ENCODE peak calls at places on chromosomes 1 and 21, in six cellular contexts. C, B, I, J, P and M are unnamed samples.
A peak's percentile ranks its signal among the peaks of the same experiment; 100 is the strongest.

GRCh38 chr1:62997849-62998248 is 213.9 kb downstream of the ATG4C start:
- DNase-seq in I (no peak), J (no peak), P (no peak), B (no peak), C (no peak), M (no peak)

GRCh38 chr1:100404816-100405215 is 52.5 kb downstream of the CDC14A start:
- DNase-seq in C (peak; percentile 2), I (no peak), P (no peak), B (no peak), J (no peak), M (no peak)

GRCh38 chr1:84755216-84755615 is 65.0 kb upstream of the SSX2IP start:
- DNase-seq in P (no peak), C (no peak), I (no peak), J (no peak), B (no peak), M (no peak)

GRCh38 chr1:183185941-183186490 is at the start of gene LAMC2:
- DNase-seq in P (no peak), I (no peak), B (no peak), C (no peak), J (peak; percentile 95), M (peak; percentile 22)

GRCh38 chr1:2091611-2092604 is 41.7 kb downstream of the PRKCZ start:
- DNase-seq in J (peak; percentile 65), B (peak; percentile 14), I (peak; percentile 38), P (peak; percentile 40), C (no peak), M (peak; percentile 80)

GRCh38 chr1:175023043-175023921 is at the start of gene MRPS14:
- DNase-seq in J (peak; percentile 99), B (peak; percentile 97), I (peak; percentile 99), C (peak; percentile 98), P (peak; percentile 99), M (peak; percentile 97)

GRCh38 chr1:90730247-90731022 is 13.3 kb upstream of the BARHL2 start:
- DNase-seq in C (no peak), J (no peak), I (no peak), B (no peak), P (peak; percentile 68), M (no peak)

GRCh38 chr1:59705849-59706599 is 108.7 kb upstream of the HOOK1 start:
- DNase-seq in I (no peak), P (no peak), B (no peak), J (no peak), C (peak; percentile 73), M (no peak)

GRCh38 chr1:93344484-93344883 is 1.2 kb upstream of the DR1 start:
- DNase-seq in C (no peak), B (no peak), I (no peak), J (no peak), P (no peak), M (no peak)

GRCh38 chr1:25103180-25103790 is 129.0 kb downstream of the SYF2 start:
- DNase-seq in I (no peak), P (no peak), J (no peak), B (no peak), C (no peak), M (no peak)

GRCh38 chr1:201344206-201345080 is 33.0 kb downstream of the TNNT2 start:
- DNase-seq in B (no peak), J (no peak), C (no peak), I (no peak), P (no peak), M (peak; percentile 5)

GRCh38 chr1:27601771-27602509 is 2.0 kb downstream of the AHDC1 start:
- DNase-seq in J (no peak), I (no peak), B (no peak), C (no peak), P (no peak), M (peak; percentile 54)

GRCh38 chr1:45864124-45864721 is 60.8 kb downstream of the MAST2 start:
- DNase-seq in J (no peak), B (no peak), P (peak; percentile 18), I (no peak), C (no peak), M (no peak)

GRCh38 chr1:91727763-91728162 is 158.2 kb downstream of the TGFBR3 start:
- DNase-seq in C (no peak), B (no peak), I (no peak), P (no peak), J (no peak), M (no peak)

GRCh38 chr1:45275054-45275453 is 51.6 kb upstream of the HPDL start:
- DNase-seq in J (peak; percentile 34), C (no peak), I (no peak), P (no peak), B (no peak), M (no peak)

GRCh38 chr1:77282187-77282865 is 507 bp downstream of the AK5 start:
- DNase-seq in I (no peak), C (no peak), B (no peak), J (peak; percentile 57), P (peak; percentile 36), M (peak; percentile 15)

GRCh38 chr1:114986286-114986685 is 43.3 kb upstream of the TSHB start:
- DNase-seq in P (no peak), J (no peak), B (no peak), C (no peak), I (no peak), M (no peak)

GRCh38 chr1:181100924-181101323 is 12.4 kb downstream of the IER5 start:
- DNase-seq in I (no peak), B (no peak), P (no peak), C (no peak), J (peak; percentile 74), M (no peak)

GRCh38 chr1:43706598-43707190 is 642 bp upstream of the ST3GAL3 start:
- DNase-seq in P (peak; percentile 21), B (no peak), I (no peak), C (no peak), J (peak; percentile 81), M (peak; percentile 23)

GRCh38 chr1:91843843-91844242 is 42.1 kb downstream of the TGFBR3 start:
- DNase-seq in P (no peak), C (no peak), I (no peak), B (no peak), J (no peak), M (no peak)

GRCh38 chr1:119008483-119009299 is 20.5 kb upstream of the TBX15 start:
- DNase-seq in J (peak; percentile 84), P (peak; percentile 51), I (peak; percentile 60), B (no peak), C (peak; percentile 11), M (no peak)

GRCh38 chr1:6016191-6016865 is 24.1 kb upstream of the NPHP4 start:
- DNase-seq in J (no peak), B (no peak), C (no peak), P (no peak), I (no peak), M (no peak)

GRCh38 chr1:167995038-167995437 is 58.2 kb upstream of the MPC2 start:
- DNase-seq in I (no peak), B (no peak), P (no peak), J (no peak), C (no peak), M (no peak)
- H3K4me3 ChIP-seq in I (no peak overlapping the region), B (no peak overlapping the region), P (no peak overlapping the region), J (no peak overlapping the region), C (no peak overlapping the region), M (no peak overlapping the region)

DNA sequence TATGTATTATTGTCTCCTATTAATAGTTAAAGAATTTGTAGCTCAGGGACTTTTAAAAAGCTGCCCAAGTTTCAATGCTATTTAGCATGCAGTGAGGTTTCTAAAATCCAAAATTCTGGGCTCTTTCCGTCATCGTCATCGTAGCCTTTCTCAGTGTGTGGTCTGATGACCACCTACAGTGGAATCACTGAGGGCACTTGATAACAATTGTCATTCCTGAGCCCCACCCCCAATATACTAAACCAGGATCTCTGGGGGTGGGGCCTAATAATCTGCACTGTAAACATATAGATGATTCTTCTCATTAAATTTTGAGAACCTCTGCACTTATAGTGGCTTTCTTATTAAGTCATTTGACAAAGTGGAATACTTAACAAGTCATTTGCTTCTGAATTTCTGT is 674.8 kb downstream of the PLPP3 start:
- DNase-seq in B (no peak), J (peak; percentile 7), I (no peak), P (no peak), C (no peak), M (no peak)
- H3K4me3 ChIP-seq in B (no peak overlapping the region), J (no peak overlapping the region), I (no peak overlapping the region), P (no peak overlapping the region), C (no peak overlapping the region), M (no peak overlapping the region)

GRCh38 chr21:26965091-26965566 is 1.8 kb downstream of the ADAMTS5 start:
- DNase-seq in P (no peak), C (no peak), B (no peak), I (no peak), J (no peak), M (no peak)
- H3K4me3 ChIP-seq in P (no peak overlapping the region), C (peak overlapping the region; percentile 73), B (no peak overlapping the region), I (peak overlapping the region; percentile 54), J (no peak overlapping the region), M (peak overlapping the region; percentile 52)

DNA sequence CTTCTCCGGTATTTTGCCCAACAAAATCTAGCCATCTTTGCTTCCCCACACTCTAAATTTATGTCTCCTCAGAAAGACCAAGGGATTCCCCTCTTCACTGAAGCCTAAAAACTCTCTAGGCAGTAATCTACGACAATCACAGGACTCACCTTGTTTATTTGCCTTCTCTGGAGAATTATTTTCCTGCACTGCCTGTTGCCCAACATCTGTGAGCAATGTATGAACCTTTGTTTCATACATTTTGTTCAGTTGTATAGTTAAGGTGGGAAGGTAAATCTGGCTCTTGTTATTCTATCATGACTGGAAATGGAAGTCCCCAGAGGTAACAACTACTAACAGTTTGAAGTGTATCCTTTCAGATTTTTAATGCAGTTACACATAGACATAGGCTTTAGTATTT is 2.2 kb downstream of the COPA start:
- DNase-seq in I (no peak), B (no peak), J (no peak), C (no peak), P (no peak), M (no peak)
- H3K4me3 ChIP-seq in I (no peak overlapping the region), B (no peak overlapping the region), J (no peak overlapping the region), C (peak overlapping the region; percentile 77), P (no peak overlapping the region), M (no peak overlapping the region)

DNA sequence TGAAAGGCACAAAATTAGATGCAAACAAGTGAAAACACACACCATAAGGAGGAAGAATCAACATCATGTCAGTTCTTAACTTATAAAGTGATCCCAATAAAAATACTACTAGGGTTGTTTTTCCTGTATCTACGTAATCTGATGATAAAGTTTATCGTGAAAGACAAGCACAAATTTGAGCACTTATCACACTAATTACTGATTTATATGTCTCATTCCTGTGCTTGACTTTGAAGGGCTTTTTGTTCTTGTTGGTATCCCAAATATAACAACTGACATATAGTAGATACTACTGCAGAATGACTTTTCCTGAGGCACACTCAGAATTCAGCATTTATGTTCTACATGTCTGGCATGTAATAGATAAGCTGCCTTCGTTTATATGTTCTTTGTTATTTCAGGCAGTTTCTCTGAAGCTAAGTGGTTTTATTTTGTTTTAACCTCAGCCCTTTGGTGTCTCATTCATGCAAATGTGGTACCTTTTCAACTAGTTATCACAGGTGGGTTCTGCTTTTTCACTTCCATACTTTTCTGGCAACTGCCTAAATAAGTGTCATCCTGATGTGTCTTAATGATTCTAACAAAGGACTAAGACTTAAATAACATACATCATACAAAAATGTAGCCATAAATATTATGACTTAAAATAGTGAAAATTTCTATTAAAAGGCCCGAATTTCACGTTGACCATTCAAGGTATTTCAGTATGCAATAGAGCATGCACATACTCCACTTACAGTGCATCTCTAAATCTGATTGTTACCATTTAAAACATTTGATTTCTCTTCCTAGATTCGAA is 73.2 kb downstream of the LRRC8C start:
- DNase-seq in J (no peak), I (no peak), C (no peak), B (no peak), P (no peak), M (no peak)
- H3K4me3 ChIP-seq in J (no peak overlapping the region), I (no peak overlapping the region), C (no peak overlapping the region), B (no peak overlapping the region), P (no peak overlapping the region), M (no peak overlapping the region)

GRCh38 chr1:54461731-54462596 is 55.8 kb upstream of the SSBP3 start:
- DNase-seq in P (no peak), B (no peak), J (no peak), I (no peak), C (no peak), M (no peak)
- H3K4me3 ChIP-seq in P (no peak overlapping the region), B (no peak overlapping the region), J (no peak overlapping the region), I (no peak overlapping the region), C (no peak overlapping the region), M (no peak overlapping the region)